ENCODE peak calls at places on chromosome 19, in six cellular contexts. S is mesendoderm, M is IMR-90, P is neuronal stem cell, X is mesenchymal stem cell, L is trophoblast cell. H is an unnamed sample.
A peak's percentile ranks its signal among the peaks of the same experiment; 100 is the strongest.

GRCh38 chr19:52658595-52658994 is 20.4 kb upstream of the ZNF83 start:
- DNase-seq in M (no peak), X (no peak), S (no peak), P (no peak), L (peak; percentile 46), H (no peak)

GRCh38 chr19:38049105-38049649 is 142.2 kb downstream of the SIPA1L3 start:
- DNase-seq in X (peak; percentile 44), L (no peak), S (no peak), M (no peak), P (no peak), H (no peak)

GRCh38 chr19:57231686-57232085 is 863 bp downstream of the AURKC start:
- DNase-seq in S (peak; percentile 5), X (no peak), P (no peak), M (no peak), L (no peak), H (no peak)

GRCh38 chr19:54429176-54429495 is 13.9 kb downstream of the TTYH1 start:
- DNase-seq in P (no peak), L (no peak), S (no peak), X (no peak), M (no peak), H (no peak)

GRCh38 chr19:29482855-29483640 is 42.7 kb upstream of the VSTM2B start:
- DNase-seq in P (no peak), S (no peak), M (no peak), L (no peak), X (no peak), H (no peak)

GRCh38 chr19:12015015-12015752 is 20.3 kb downstream of the ZNF433 start:
- DNase-seq in X (no peak), S (peak; percentile 11), L (no peak), M (no peak), P (no peak), H (no peak)

GRCh38 chr19:8334458-8335342 is 8.4 kb downstream of the KANK3 start:
- DNase-seq in S (peak; percentile 87), M (peak; percentile 74), X (peak; percentile 51), P (peak; percentile 73), L (peak; percentile 18), H (no peak)

GRCh38 chr19:34588846-34589245 is 88.1 kb downstream of the SCGB2B2 start:
- DNase-seq in P (no peak), X (no peak), M (no peak), L (no peak), S (no peak), H (no peak)

GRCh38 chr19:4647676-4648644 is 8.6 kb downstream of the TNFAIP8L1 start:
- DNase-seq in L (no peak), S (peak; percentile 52), P (no peak), M (no peak), X (peak; percentile 54), H (peak; percentile 69)

GRCh38 chr19:23393121-23393520 is 2.1 kb downstream of the ZNF91 start:
- DNase-seq in P (no peak), M (no peak), S (no peak), X (no peak), L (peak; percentile 37), H (no peak)

GRCh38 chr19:39463403-39463802 is 17.2 kb upstream of the TIMM50 start:
- DNase-seq in P (no peak), M (no peak), S (no peak), X (no peak), L (no peak), H (no peak)
- H2BK120ac ChIP-seq in P (no peak overlapping the region), M (no peak overlapping the region), S (no peak overlapping the region), X (no peak overlapping the region), L (no peak overlapping the region), H (no peak overlapping the region)

GRCh38 chr19:2228157-2229030 is 7.7 kb downstream of the PLEKHJ1 start:
- DNase-seq in L (no peak), S (no peak), M (no peak), X (no peak), P (no peak), H (no peak)

GRCh38 chr19:2226051-2226839 is 9.9 kb downstream of the PLEKHJ1 start:
- DNase-seq in P (no peak), S (no peak), L (no peak), M (no peak), X (no peak), H (no peak)

GRCh38 chr19:2227415-2228156 is 8.5 kb downstream of the PLEKHJ1 start:
- DNase-seq in P (no peak), S (no peak), L (no peak), X (no peak), M (no peak), H (no peak)

GRCh38 chr19:2225415-2226050 is 10.6 kb downstream of the PLEKHJ1 start:
- DNase-seq in S (no peak), M (no peak), L (no peak), P (no peak), X (no peak), H (no peak)

GRCh38 chr19:2226840-2227360 is 9.2 kb downstream of the PLEKHJ1 start:
- DNase-seq in M (no peak), X (no peak), L (no peak), P (no peak), S (no peak), H (no peak)
- H3K4me3 ChIP-seq in M (no peak overlapping the region), X (no peak overlapping the region), L (no peak overlapping the region), P (no peak overlapping the region), S (no peak overlapping the region), H (no peak overlapping the region)

GRCh38 chr19:3431760-3432397 is 48.4 kb downstream of the SMIM24 start:
- DNase-seq in X (no peak), L (no peak), P (no peak), M (no peak), S (no peak), H (no peak)

GRCh38 chr19:3433313-3433712 is 47.0 kb downstream of the SMIM24 start:
- DNase-seq in S (no peak), X (no peak), L (no peak), M (no peak), P (no peak), H (no peak)

GRCh38 chr19:3433805-3434540 is 46.4 kb downstream of the SMIM24 start:
- DNase-seq in L (no peak), M (no peak), P (no peak), X (no peak), S (no peak), H (no peak)

GRCh38 chr19:3440082-3440481 is 40.2 kb downstream of the SMIM24 start:
- DNase-seq in L (peak; percentile 31), X (no peak), S (peak; percentile 74), P (no peak), M (no peak), H (no peak)

DNA sequence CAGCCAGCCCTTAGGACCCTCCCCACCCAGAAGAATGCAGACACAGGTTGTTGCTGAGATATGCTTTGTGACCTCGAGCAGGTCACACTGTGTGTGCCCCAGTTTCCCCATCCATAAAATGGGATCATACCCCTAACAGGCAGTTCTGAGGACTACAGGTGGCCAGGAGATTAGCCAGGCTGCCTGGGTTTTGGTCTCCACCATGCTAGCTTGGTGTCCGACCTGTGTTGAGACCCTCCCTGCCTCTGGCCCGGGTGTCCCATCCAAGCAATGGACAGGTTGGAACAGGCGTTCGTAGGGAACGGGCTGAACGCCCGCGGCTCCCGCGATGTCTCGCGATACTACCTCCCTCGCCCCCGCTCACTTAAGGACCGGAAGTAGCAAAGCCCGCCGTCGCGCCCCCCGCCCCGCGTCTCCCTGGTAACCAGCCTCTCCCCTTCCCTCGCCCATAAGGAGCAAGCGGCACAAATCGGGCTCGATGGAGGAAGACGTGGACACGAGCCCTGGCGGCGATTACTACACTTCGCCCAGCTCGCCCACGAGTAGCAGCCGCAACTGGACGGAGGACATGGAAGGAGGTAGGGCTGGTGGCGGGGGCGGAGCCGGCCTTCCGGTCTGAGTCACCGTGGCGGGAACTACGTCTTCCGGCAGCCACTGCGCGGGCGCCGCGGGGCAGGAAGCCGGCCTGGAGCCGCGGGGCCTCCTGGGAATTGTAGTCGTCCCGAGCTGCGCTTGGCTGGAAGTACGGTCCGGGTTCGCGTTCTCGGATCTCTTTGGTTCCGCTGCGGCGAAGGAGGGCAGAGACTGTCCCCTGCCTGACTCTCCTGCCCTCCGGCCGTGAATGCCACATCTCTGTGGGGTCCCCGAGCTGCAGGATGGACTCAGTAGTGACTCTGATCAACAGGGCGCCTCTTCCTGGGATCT is 45.4 kb downstream of the SMIM24 start:
- DNase-seq in L (peak; percentile 96), S (peak; percentile 97), P (peak; percentile 94), X (peak; percentile 97), M (peak; percentile 93), H (peak; percentile 97)
- H2BK120ac ChIP-seq in L (peak overlapping the region; percentile 92), S (no peak overlapping the region), P (peak overlapping the region; percentile 69), X (peak overlapping the region; percentile 55), M (peak overlapping the region; percentile 91), H (peak overlapping the region; percentile 97)

DNA sequence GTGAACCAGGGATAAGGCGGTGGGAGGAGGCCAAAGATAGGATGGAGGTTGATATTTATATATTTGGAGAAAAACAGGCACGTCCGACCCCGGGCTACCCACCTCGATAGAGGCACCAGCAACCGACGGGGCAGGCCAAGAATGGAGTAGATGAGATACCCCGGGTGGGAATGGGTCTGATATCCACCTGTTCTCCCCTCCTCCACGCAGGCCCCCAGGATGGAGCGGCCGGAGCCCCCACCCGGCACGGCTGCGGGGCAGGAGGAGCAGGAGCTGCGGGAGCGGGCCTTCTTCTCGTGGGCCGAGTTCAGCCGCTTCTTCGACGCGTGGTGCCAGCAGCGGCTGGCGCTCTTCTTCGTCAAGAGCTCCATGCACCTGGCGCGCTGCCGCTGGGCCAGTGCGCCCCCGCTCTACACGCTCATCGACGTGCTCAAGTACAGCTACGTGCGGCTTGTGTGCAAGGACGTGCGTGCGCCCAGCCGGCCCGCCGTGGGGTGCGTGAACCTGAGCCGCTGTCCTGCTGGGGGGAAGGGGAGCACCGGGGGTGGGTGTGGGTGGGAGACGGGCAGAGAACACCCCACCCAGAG is 1.2 kb downstream of the ZSWIM9 start:
- DNase-seq in L (no peak), M (no peak), S (no peak), X (no peak), P (no peak), H (no peak)
- H3K4me3 ChIP-seq in L (no peak overlapping the region), M (peak overlapping the region; percentile 84), S (no peak overlapping the region), X (peak overlapping the region; percentile 100), P (peak overlapping the region; percentile 36), H (peak overlapping the region; percentile 99)